ENCODE peak calls at places on chromosomes 16 and 17, in seven cellular contexts. One of them, this sample, is unnamed.

GRCh38 chr16:2364638-2365210 is 24.2 kb upstream of the ABCA3 start:
- DNase-seq in AG04450: no peak
- DNase-seq in neural progenitor cell: no peak
- DNase-seq in esophagus squamous epithelium: no peak
- DNase-seq in Calu3: no peak
- DNase-seq in BJ: no peak
- DNase-seq in A673: peak; percentile 14
- DNase-seq in this sample: no peak

GRCh38 chr17:65198653-65199382 is 61.6 kb downstream of the RGS9 start:
- DNase-seq in AG04450: no peak
- DNase-seq in neural progenitor cell: peak; percentile 69
- DNase-seq in esophagus squamous epithelium: no peak
- DNase-seq in Calu3: no peak
- DNase-seq in BJ: no peak
- DNase-seq in A673: peak; percentile 73
- DNase-seq in this sample: peak; percentile 87

GRCh38 chr17:46035112-46035818 is 36.2 kb downstream of the STH start:
- DNase-seq in AG04450: no peak
- DNase-seq in neural progenitor cell: no peak
- DNase-seq in esophagus squamous epithelium: no peak
- DNase-seq in Calu3: peak; percentile 33
- DNase-seq in BJ: no peak
- DNase-seq in A673: no peak
- DNase-seq in this sample: no peak

GRCh38 chr16:9077001-9077809 is 14.2 kb upstream of the HAPSTR1 start:
- DNase-seq in AG04450: no peak
- DNase-seq in neural progenitor cell: no peak
- DNase-seq in esophagus squamous epithelium: no peak
- DNase-seq in Calu3: no peak
- DNase-seq in BJ: peak; percentile 75
- DNase-seq in A673: no peak
- DNase-seq in this sample: no peak

GRCh38 chr17:77404812-77405581 is 264.2 kb downstream of the SEC14L1 start:
- DNase-seq in AG04450: no peak
- DNase-seq in neural progenitor cell: no peak
- DNase-seq in esophagus squamous epithelium: no peak
- DNase-seq in Calu3: peak; percentile 48
- DNase-seq in BJ: no peak
- DNase-seq in A673: no peak
- DNase-seq in this sample: no peak

GRCh38 chr17:49715717-49716279 is 8.0 kb upstream of the SLC35B1 start:
- DNase-seq in AG04450: no peak
- DNase-seq in neural progenitor cell: no peak
- DNase-seq in esophagus squamous epithelium: no peak
- DNase-seq in Calu3: no peak
- DNase-seq in BJ: no peak
- DNase-seq in A673: no peak
- DNase-seq in this sample: no peak

GRCh38 chr16:7456221-7456620 is 123.6 kb downstream of the RBFOX1 start:
- DNase-seq in AG04450: no peak
- DNase-seq in neural progenitor cell: no peak
- DNase-seq in esophagus squamous epithelium: no peak
- DNase-seq in Calu3: no peak
- DNase-seq in BJ: no peak
- DNase-seq in A673: no peak
- DNase-seq in this sample: no peak

GRCh38 chr17:48429638-48430586 is at the start of gene SKAP1:
- DNase-seq in AG04450: no peak
- DNase-seq in neural progenitor cell: peak; percentile 43
- DNase-seq in esophagus squamous epithelium: no peak
- DNase-seq in Calu3: peak; percentile 59
- DNase-seq in BJ: no peak
- DNase-seq in A673: no peak
- DNase-seq in this sample: no peak

GRCh38 chr17:49997256-49997735 is 2.3 kb upstream of the DLX3 start:
- DNase-seq in AG04450: no peak
- DNase-seq in neural progenitor cell: no peak
- DNase-seq in esophagus squamous epithelium: no peak
- DNase-seq in Calu3: no peak
- DNase-seq in BJ: no peak
- DNase-seq in A673: no peak
- DNase-seq in this sample: no peak

GRCh38 chr17:41777157-41777578 is 9.3 kb downstream of the JUP start:
- DNase-seq in AG04450: no peak
- DNase-seq in neural progenitor cell: peak; percentile 60
- DNase-seq in esophagus squamous epithelium: no peak
- DNase-seq in Calu3: peak; percentile 67
- DNase-seq in BJ: no peak
- DNase-seq in A673: no peak
- DNase-seq in this sample: peak; percentile 81

GRCh38 chr16:53087101-53087500 is 32.3 kb downstream of the CHD9 start:
- DNase-seq in AG04450: no peak
- DNase-seq in neural progenitor cell: no peak
- DNase-seq in esophagus squamous epithelium: no peak
- DNase-seq in Calu3: no peak
- DNase-seq in BJ: no peak
- DNase-seq in A673: no peak
- DNase-seq in this sample: no peak

GRCh38 chr16:86554917-86555762 is at the start of gene MTHFSD:
- DNase-seq in AG04450: peak; percentile 76
- DNase-seq in neural progenitor cell: peak; percentile 97
- DNase-seq in esophagus squamous epithelium: peak; percentile 42
- DNase-seq in Calu3: peak; percentile 98
- DNase-seq in BJ: peak; percentile 45
- DNase-seq in A673: peak; percentile 94
- DNase-seq in this sample: peak; percentile 95

GRCh38 chr17:63116228-63116627 is 150.2 kb downstream of the TANC2 start:
- DNase-seq in AG04450: no peak
- DNase-seq in neural progenitor cell: peak; percentile 59
- DNase-seq in esophagus squamous epithelium: no peak
- DNase-seq in Calu3: no peak
- DNase-seq in BJ: no peak
- DNase-seq in A673: peak; percentile 19
- DNase-seq in this sample: peak; percentile 16

GRCh38 chr17:63116967-63117366 is 150.9 kb downstream of the TANC2 start:
- DNase-seq in AG04450: no peak
- DNase-seq in neural progenitor cell: peak; percentile 64
- DNase-seq in esophagus squamous epithelium: no peak
- DNase-seq in Calu3: peak; percentile 58
- DNase-seq in BJ: no peak
- DNase-seq in A673: peak; percentile 4
- DNase-seq in this sample: peak; percentile 58

GRCh38 chr17:63117431-63117830 is 151.4 kb downstream of the TANC2 start:
- DNase-seq in AG04450: no peak
- DNase-seq in neural progenitor cell: no peak
- DNase-seq in esophagus squamous epithelium: no peak
- DNase-seq in Calu3: no peak
- DNase-seq in BJ: no peak
- DNase-seq in A673: no peak
- DNase-seq in this sample: no peak

GRCh38 chr17:63113167-63113566 is 147.1 kb downstream of the TANC2 start:
- DNase-seq in AG04450: no peak
- DNase-seq in neural progenitor cell: peak; percentile 31
- DNase-seq in esophagus squamous epithelium: no peak
- DNase-seq in Calu3: no peak
- DNase-seq in BJ: no peak
- DNase-seq in A673: peak; percentile 31
- DNase-seq in this sample: no peak
- TF ChIP-seq CTCF in AG04450: peak; percentile 16
- TF ChIP-seq CTCF in neural progenitor cell: peak; percentile 46
- TF ChIP-seq CTCF in esophagus squamous epithelium: no peak
- TF ChIP-seq CTCF in Calu3: no peak
- TF ChIP-seq CTCF in BJ: no peak
- TF ChIP-seq CTCF in A673: peak; percentile 41
- TF ChIP-seq CTCF in this sample: peak; percentile 36

DNA sequence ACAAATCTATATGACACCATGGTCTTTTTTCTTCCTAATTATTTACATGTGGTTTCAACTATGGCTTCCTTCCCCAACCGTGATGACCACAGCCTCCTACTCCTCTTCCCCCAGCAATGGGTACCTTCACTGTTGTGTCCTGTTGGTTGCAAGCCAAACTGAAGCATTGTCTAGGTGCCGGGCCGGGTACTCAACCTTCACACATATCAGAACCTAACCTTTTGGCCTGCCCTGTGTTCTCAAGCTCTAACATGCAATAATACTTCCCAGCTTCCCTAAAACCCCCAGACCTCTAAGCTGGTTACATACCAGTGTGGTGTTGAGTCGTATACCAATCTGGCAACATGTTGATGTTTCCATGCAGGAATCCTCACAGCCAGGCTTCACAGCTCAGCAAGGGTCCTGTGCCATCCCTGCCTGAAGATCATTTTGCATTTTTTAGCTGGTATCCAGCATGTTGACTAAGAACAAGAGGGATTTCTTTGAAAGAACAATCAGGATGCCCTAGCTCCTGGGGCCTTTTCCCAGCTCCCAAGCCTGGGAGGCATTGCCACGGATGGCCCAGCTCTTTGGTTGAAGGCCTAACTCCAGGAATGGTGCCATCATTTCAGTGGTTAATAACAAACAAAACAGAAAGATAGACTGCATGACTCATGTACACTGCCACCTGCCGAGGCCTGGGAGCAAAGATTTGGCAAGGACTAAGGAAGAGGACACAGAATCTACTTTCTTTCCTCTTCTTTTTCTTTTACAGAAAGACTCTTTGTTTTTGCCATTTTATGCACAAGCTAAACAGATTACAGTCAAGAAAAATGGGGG is 373.7 kb upstream of the SALL1 start:
- DNase-seq in AG04450: no peak
- DNase-seq in neural progenitor cell: no peak
- DNase-seq in esophagus squamous epithelium: no peak
- DNase-seq in Calu3: peak; percentile 46
- DNase-seq in BJ: no peak
- DNase-seq in A673: peak; percentile 76
- DNase-seq in this sample: no peak
- TF ChIP-seq CTCF in AG04450: peak; percentile 25
- TF ChIP-seq CTCF in neural progenitor cell: no peak
- TF ChIP-seq CTCF in esophagus squamous epithelium: no peak
- TF ChIP-seq CTCF in Calu3: peak; percentile 30
- TF ChIP-seq CTCF in BJ: peak; percentile 29
- TF ChIP-seq CTCF in A673: peak; percentile 49
- TF ChIP-seq CTCF in this sample: no peak

DNA sequence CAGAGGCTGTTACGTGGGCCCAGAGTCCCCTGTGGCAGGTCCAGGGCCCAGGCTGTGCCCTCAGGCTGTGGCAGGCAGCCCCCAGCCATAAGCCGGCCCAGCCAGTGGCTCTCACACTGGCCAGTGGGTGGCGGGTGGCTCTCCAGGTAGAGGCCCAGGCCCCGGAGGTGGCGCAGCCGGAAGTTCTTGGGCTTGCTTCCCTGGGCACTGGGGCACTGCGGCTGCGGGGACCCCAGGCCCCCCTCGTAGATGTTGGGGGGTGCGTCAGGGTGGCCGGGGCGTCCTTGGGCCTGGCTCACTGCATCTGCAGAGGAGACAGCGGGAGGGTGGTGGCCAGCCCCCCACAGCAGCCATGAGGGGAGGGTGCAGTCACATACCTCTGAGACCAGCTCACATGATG is 715 bp downstream of the C16orf90 start:
- DNase-seq in AG04450: no peak
- DNase-seq in neural progenitor cell: no peak
- DNase-seq in esophagus squamous epithelium: no peak
- DNase-seq in Calu3: no peak
- DNase-seq in BJ: no peak
- DNase-seq in A673: no peak
- DNase-seq in this sample: no peak
- TF ChIP-seq CTCF in AG04450: no peak
- TF ChIP-seq CTCF in neural progenitor cell: no peak
- TF ChIP-seq CTCF in esophagus squamous epithelium: no peak
- TF ChIP-seq CTCF in Calu3: no peak
- TF ChIP-seq CTCF in BJ: no peak
- TF ChIP-seq CTCF in A673: no peak
- TF ChIP-seq CTCF in this sample: no peak

DNA sequence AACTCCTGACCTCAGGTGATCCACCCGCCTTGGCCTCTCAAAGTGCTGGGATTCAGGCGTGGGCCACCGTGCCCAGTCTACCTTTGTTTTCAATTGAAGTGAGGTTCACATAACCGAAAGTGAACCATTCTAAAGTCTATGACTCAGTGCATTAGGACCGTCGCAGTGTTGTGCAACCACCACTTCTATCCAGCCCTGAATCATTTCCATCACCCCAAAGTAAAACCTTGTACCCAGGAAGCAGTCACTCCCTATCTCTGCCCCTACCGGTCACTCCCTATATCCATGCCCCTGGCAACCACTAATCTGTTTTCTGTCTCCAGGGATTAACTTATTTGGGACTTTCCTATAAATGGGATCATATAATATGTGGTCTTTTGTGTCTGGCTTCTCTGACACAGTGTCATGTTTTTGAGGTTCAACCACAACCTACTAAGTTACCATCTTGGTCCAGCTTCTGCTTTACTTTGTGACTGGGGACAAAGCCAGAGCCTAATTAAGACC is 28.3 kb upstream of the CDC42EP4 start:
- DNase-seq in AG04450: peak; percentile 59
- DNase-seq in neural progenitor cell: no peak
- DNase-seq in esophagus squamous epithelium: no peak
- DNase-seq in Calu3: peak; percentile 77
- DNase-seq in BJ: peak; percentile 79
- DNase-seq in A673: peak; percentile 67
- DNase-seq in this sample: no peak
- TF ChIP-seq CTCF in AG04450: peak; percentile 59
- TF ChIP-seq CTCF in neural progenitor cell: no peak
- TF ChIP-seq CTCF in esophagus squamous epithelium: peak; percentile 35
- TF ChIP-seq CTCF in Calu3: peak; percentile 23
- TF ChIP-seq CTCF in BJ: peak; percentile 70
- TF ChIP-seq CTCF in A673: no peak
- TF ChIP-seq CTCF in this sample: peak; percentile 28